ENCODE peak calls at places on chromosomes 7 and 10, in six cellular contexts. Y is activated CD8-positive, alpha-beta memory T cell treated with anti-CD3 and anti-CD28 coated beads for 1 hour; U is fibroblast of pulmonary artery; J is hypothalamus; B is H54; A is KG1. Q is an unnamed sample.

GRCh38 chr7:78167825-78168224 is 369.3 kb downstream of the PHTF2 start:
- DNase-seq in J (no peak), A (no peak), B (no peak), Y (no peak), U (no peak), Q (no peak)

GRCh38 chr10:15483215-15483970 is 112.3 kb upstream of the FAM171A1 start:
- DNase-seq in B (no peak), U (no peak), Y (no peak), J (no peak), A (no peak), Q (no peak)

GRCh38 chr7:32074787-32075570 is 4.8 kb upstream of the PDE1C start:
- DNase-seq in Y (no peak), J (no peak), A (no peak), U (no peak), B (no peak), Q (no peak)

GRCh38 chr7:29469306-29469705 is 94.3 kb upstream of the PRR15 start:
- DNase-seq in B (no peak), Y (no peak), U (no peak), J (no peak), A (no peak), Q (no peak)

GRCh38 chr7:74187915-74188675 is 13.9 kb downstream of the EIF4H start:
- DNase-seq in A (no peak), B (no peak), J (no peak), Y (no peak), U (peak), Q (no peak)

GRCh38 chr10:77311186-77311585 is 326.4 kb downstream of the KCNMA1 start:
- DNase-seq in B (no peak), A (no peak), Y (no peak), U (no peak), J (no peak), Q (no peak)

GRCh38 chr7:53351681-53352080 is 316.2 kb downstream of the POM121L12 start:
- DNase-seq in Y (no peak), U (no peak), J (no peak), A (no peak), B (no peak), Q (no peak)

GRCh38 chr7:102129636-102130370 is 156.9 kb upstream of the SH2B2 start:
- DNase-seq in J (no peak), B (no peak), A (no peak), U (no peak), Y (no peak), Q (no peak)

GRCh38 chr10:104622598-104623209 is 18.4 kb upstream of the SORCS3 start:
- DNase-seq in U (peak), Y (no peak), J (no peak), A (no peak), B (peak), Q (no peak)